ENCODE peak calls at places on chromosomes 3 and 15, in six cellular contexts. Y is neuronal stem cell, Z is H9, E is IMR-90, P is mesendoderm, J is trophoblast cell. K is an unnamed sample.

GRCh38 chr15:75720787-75721461 is 8.3 kb upstream of the CSPG4 start:
- DNase-seq in Y (no peak), P (peak), J (peak), Z (peak), E (no peak), K (peak)

GRCh38 chr3:142027295-142027694 is 122.0 kb downstream of the TFDP2 start:
- DNase-seq in Y (no peak), J (no peak), Z (no peak), P (peak), E (no peak), K (peak)

GRCh38 chr3:42654331-42655201 is 1.1 kb downstream of the ZBTB47 start:
- DNase-seq in Z (peak), P (peak), Y (peak), E (peak), J (peak), K (peak)

GRCh38 chr15:55108858-55109518 is 87.8 kb downstream of the RSL24D1 start:
- DNase-seq in P (peak), Y (peak), E (peak), J (peak), Z (peak), K (peak)

GRCh38 chr3:192571197-192571791 is 156.0 kb downstream of the FGF12 start:
- DNase-seq in J (peak), Y (no peak), E (peak), P (no peak), Z (peak), K (no peak)

GRCh38 chr3:56157693-56158092 is 310.6 kb downstream of the ERC2 start:
- DNase-seq in Z (no peak), E (no peak), Y (no peak), J (peak), P (peak), K (peak)

GRCh38 chr15:50685976-50686467 is 575 bp downstream of the TRPM7 start:
- DNase-seq in E (peak), Y (no peak), P (peak), Z (peak), J (peak), K (peak)

GRCh38 chr15:59993950-59994401 is 10.1 kb upstream of the FOXB1 start:
- DNase-seq in Z (peak), Y (peak), P (peak), E (no peak), J (peak), K (no peak)

GRCh38 chr15:90099868-90100854 is 2.1 kb downstream of the IDH2 start:
- DNase-seq in E (peak), P (no peak), J (peak), Z (no peak), Y (no peak), K (peak)

GRCh38 chr15:74433592-74434259 is at the start of gene SEMA7A:
- DNase-seq in Z (peak), J (peak), Y (peak), E (peak), P (peak), K (peak)
- H3K23ac ChIP-seq in Z (no peak), J (no peak), Y (peak), E (peak), P (peak), K (peak)

GRCh38 chr15:83287541-83288027 is 3.1 kb upstream of the BNC1 start:
- DNase-seq in Y (no peak), E (peak), Z (no peak), J (no peak), P (peak), K (peak)

GRCh38 chr15:83288381-83288801 is 3.9 kb upstream of the BNC1 start:
- DNase-seq in E (no peak), P (peak), Z (peak), Y (no peak), J (peak), K (no peak)

GRCh38 chr15:83290236-83290635 is 5.8 kb upstream of the BNC1 start:
- DNase-seq in J (no peak), Z (no peak), Y (no peak), P (peak), E (no peak), K (no peak)

GRCh38 chr15:83285979-83286553 is 1.6 kb upstream of the BNC1 start:
- DNase-seq in J (peak), Z (no peak), P (peak), Y (no peak), E (peak), K (peak)

GRCh38 chr15:83289160-83289559 is 4.7 kb upstream of the BNC1 start:
- DNase-seq in E (peak), J (peak), Z (no peak), P (no peak), Y (no peak), K (no peak)
- H3K27ac ChIP-seq in E (no peak), J (no peak), Z (no peak), P (no peak), Y (no peak), K (no peak)

DNA sequence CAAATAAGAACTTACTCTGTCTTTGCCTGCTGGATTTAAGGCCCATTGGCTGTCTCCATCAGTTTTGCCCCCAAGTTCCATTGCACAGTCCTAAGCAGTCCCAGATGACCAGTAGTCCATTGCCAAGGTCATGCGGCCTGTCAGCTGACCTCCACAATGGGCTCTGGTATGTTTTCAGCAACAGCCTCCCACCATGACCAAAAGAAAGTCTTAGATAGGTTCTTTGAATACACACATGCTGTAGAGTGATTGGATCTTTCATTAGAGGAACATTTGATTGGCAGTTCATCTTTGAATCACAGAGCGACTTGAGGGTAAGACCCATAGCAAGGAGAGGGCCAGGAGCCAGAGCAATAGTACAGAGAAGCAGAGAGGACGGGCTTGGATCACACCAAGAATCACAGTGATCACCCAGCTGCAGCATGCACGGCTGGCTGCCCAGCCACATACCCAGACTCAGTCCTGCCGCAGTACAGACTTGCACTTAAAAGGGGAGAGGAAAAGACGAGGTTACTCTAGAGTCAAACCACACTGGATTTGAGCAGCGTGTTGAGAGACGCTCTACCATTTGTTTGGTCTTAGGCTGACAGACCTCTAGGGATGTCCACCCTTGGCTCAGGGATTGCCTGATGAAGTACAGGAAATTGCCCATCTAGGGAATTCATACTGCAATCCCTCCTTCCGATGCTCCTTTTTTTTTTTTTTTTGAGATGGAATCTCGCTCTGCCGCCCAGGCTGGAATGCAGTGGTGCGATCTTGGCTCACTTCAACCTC is 50.4 kb downstream of the APH1B start:
- DNase-seq in J (no peak), Z (no peak), Y (no peak), P (no peak), E (no peak), K (no peak)
- H3K23ac ChIP-seq in J (no peak), Z (no peak), Y (peak), P (no peak), E (no peak), K (no peak)

DNA sequence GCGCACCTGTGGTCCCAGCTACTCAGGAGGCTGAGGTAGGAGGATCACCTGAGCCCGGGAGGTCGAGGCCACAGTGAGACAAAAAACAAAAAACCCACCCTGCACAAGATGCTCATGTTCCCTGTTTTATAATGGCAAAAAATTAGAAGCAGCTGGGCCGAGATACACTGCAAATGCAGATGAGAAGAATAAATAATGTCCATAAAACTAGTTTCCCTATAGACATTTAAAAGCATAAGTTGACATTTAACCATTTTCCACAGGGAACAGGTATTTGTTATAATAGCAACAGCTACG is 537 bp upstream of the SCAP start:
- DNase-seq in Y (no peak), J (no peak), E (no peak), P (no peak), Z (no peak), K (no peak)
- H3K27ac ChIP-seq in Y (no peak), J (no peak), E (peak), P (no peak), Z (no peak), K (peak)

GRCh38 chr15:39918688-39919385 is 1.2 kb downstream of the GPR176 start:
- DNase-seq in Y (no peak), E (peak), Z (no peak), J (peak), P (no peak), K (peak)

GRCh38 chr15:39919396-39919739 is 698 bp downstream of the GPR176 start:
- DNase-seq in J (peak), P (peak), E (no peak), Z (no peak), Y (no peak), K (no peak)

GRCh38 chr15:39921274-39921638 is 1.2 kb upstream of the GPR176 start:
- DNase-seq in Z (no peak), J (no peak), P (no peak), Y (no peak), E (no peak), K (no peak)

GRCh38 chr15:39920510-39921273 is 626 bp upstream of the GPR176 start:
- DNase-seq in J (peak), P (peak), Z (peak), Y (peak), E (peak), K (peak)

GRCh38 chr15:39919740-39920509 is at the start of gene GPR176:
- DNase-seq in P (peak), Z (peak), Y (peak), J (peak), E (peak), K (peak)
- H3K23ac ChIP-seq in P (peak), Z (no peak), Y (peak), J (no peak), E (peak), K (peak)

K was measured in mesenchymal stem cell.